ENCODE peak calls at places on chromosomes 16 and 17, in nine cellular contexts. D, E, P, H, K, W, L, G and J are unnamed samples.

GRCh38 chr16:2019500-2019899 is at the start of gene NPW:
- DNase-seq in D (no peak), E (no peak), P (peak), H (no peak), K (no peak), W (no peak), L (no peak), G (peak), J (no peak)

GRCh38 chr16:30951785-30952184 is 2.9 kb downstream of the ORAI3 start:
- DNase-seq in D (no peak), E (no peak), P (peak), H (no peak), K (no peak), W (peak), L (no peak), G (no peak), J (peak)

GRCh38 chr16:53893731-53894435 is 189.9 kb downstream of the FTO start:
- DNase-seq in D (peak), E (no peak), P (no peak), H (no peak), K (no peak), W (no peak), L (no peak), G (no peak), J (peak)

GRCh38 chr17:70716551-70716950 is 547.2 kb downstream of the KCNJ2 start:
- DNase-seq in D (no peak), E (no peak), P (no peak), H (no peak), K (no peak), W (no peak), L (no peak), G (no peak), J (no peak)

GRCh38 chr17:7237761-7238417 is 1.4 kb downstream of the PHF23 start:
- DNase-seq in D (peak), E (peak), P (peak), H (peak), K (peak), W (peak), L (peak), G (peak), J (peak)

GRCh38 chr16:50680907-50681885 is at the start of gene SNX20:
- DNase-seq in D (no peak), E (no peak), P (no peak), H (peak), K (peak), W (no peak), L (peak), G (no peak), J (no peak)

GRCh38 chr17:47847341-47848197 is 3.4 kb downstream of the SP6 start:
- DNase-seq in D (no peak), E (no peak), P (no peak), H (peak), K (no peak), W (no peak), L (no peak), G (peak), J (peak)

GRCh38 chr17:80163315-80163714 is 6.5 kb upstream of the CARD14 start:
- DNase-seq in D (peak), E (no peak), P (no peak), H (no peak), K (no peak), W (no peak), L (no peak), G (no peak), J (peak)

GRCh38 chr16:57637020-57637419 is 8.6 kb downstream of the ADGRG1 start:
- DNase-seq in D (no peak), E (no peak), P (no peak), H (no peak), K (no peak), W (no peak), L (no peak), G (no peak), J (no peak)

GRCh38 chr16:8878523-8878911 is 3.6 kb upstream of the LITAFD start:
- DNase-seq in D (peak), E (no peak), P (no peak), H (no peak), K (no peak), W (peak), L (no peak), G (no peak), J (peak)

GRCh38 chr17:75807861-75808260 is 23.3 kb downstream of the UNK start:
- DNase-seq in D (no peak), E (no peak), P (peak), H (no peak), K (no peak), W (peak), L (no peak), G (no peak), J (no peak)

GRCh38 chr16:53775821-53776431 is 72.0 kb downstream of the FTO start:
- DNase-seq in D (peak), E (no peak), P (no peak), H (no peak), K (no peak), W (no peak), L (no peak), G (no peak), J (peak)

GRCh38 chr16:27293343-27293742 is 20.4 kb upstream of the IL4R start:
- DNase-seq in D (no peak), E (no peak), P (no peak), H (no peak), K (no peak), W (no peak), L (no peak), G (no peak), J (no peak)

GRCh38 chr16:35150805-35151312 is 1691.4 kb downstream of the TP53TG3F start:
- DNase-seq in D (no peak), E (no peak), P (no peak), H (no peak), K (no peak), W (no peak), L (no peak), G (no peak), J (no peak)

GRCh38 chr17:46732754-46733398 is 85.6 kb downstream of the WNT3 start:
- DNase-seq in D (no peak), E (no peak), P (no peak), H (no peak), K (no peak), W (no peak), L (no peak), G (peak), J (no peak)

GRCh38 chr17:19723967-19724366 is 7.6 kb upstream of the SLC47A2 start:
- DNase-seq in D (no peak), E (no peak), P (no peak), H (no peak), K (no peak), W (no peak), L (no peak), G (no peak), J (no peak)

GRCh38 chr17:51006601-51007000 is 114.1 kb downstream of the SPAG9 start:
- DNase-seq in D (peak), E (no peak), P (no peak), H (no peak), K (no peak), W (no peak), L (no peak), G (no peak), J (peak)

GRCh38 chr16:14428043-14428442 is 202.0 kb downstream of the PARN start:
- DNase-seq in D (no peak), E (no peak), P (no peak), H (no peak), K (no peak), W (no peak), L (no peak), G (no peak), J (no peak)

GRCh38 chr16:87002717-87003413 is 314.3 kb downstream of the C16orf95 start:
- DNase-seq in D (peak), E (no peak), P (no peak), H (no peak), K (no peak), W (no peak), L (no peak), G (no peak), J (peak)

GRCh38 chr17:80545499-80545826 is 825 bp downstream of the RPTOR start:
- DNase-seq in D (peak), E (no peak), P (no peak), H (no peak), K (no peak), W (no peak), L (no peak), G (no peak), J (peak)

GRCh38 chr17:82370471-82371332 is 863 bp upstream of the UTS2R start:
- DNase-seq in D (no peak), E (peak), P (no peak), H (no peak), K (no peak), W (peak), L (no peak), G (peak), J (no peak)

GRCh38 chr17:77327566-77328463 is 187.0 kb downstream of the SEC14L1 start:
- DNase-seq in D (no peak), E (no peak), P (no peak), H (no peak), K (no peak), W (no peak), L (no peak), G (no peak), J (no peak)

GRCh38 chr17:78013683-78014467 is 55.4 kb downstream of the TNRC6C start:
- DNase-seq in D (peak), E (no peak), P (no peak), H (no peak), K (no peak), W (no peak), L (peak), G (peak), J (peak)

GRCh38 chr17:13650096-13650675 is 48.5 kb upstream of the HS3ST3A1 start:
- DNase-seq in D (no peak), E (no peak), P (no peak), H (no peak), K (no peak), W (no peak), L (no peak), G (no peak), J (peak)

GRCh38 chr16:2977440-2977839 is 2.8 kb downstream of the PKMYT1 start:
- DNase-seq in D (no peak), E (peak), P (no peak), H (no peak), K (no peak), W (no peak), L (no peak), G (no peak), J (no peak)